ENCODE peak calls at places on chromosomes 1 and 21, in five cellular contexts. One of them, this sample, is unnamed.
A peak's percentile ranks its signal among the peaks of the same experiment; 100 is the strongest.

GRCh38 chr1:219882755-219883154 is 45.6 kb downstream of the SLC30A10 start:
- DNase-seq in psoas muscle: no peak
- DNase-seq in transverse colon: no peak
- DNase-seq in ovary: no peak
- DNase-seq in pancreas: no peak
- DNase-seq in this sample: no peak

GRCh38 chr1:155607708-155608107 is 2.3 kb upstream of the MSTO1 start:
- DNase-seq in ovary: no peak
- DNase-seq in transverse colon: no peak
- DNase-seq in psoas muscle: no peak
- DNase-seq in pancreas: no peak
- DNase-seq in this sample: no peak

GRCh38 chr1:3403388-3404179 is 50.9 kb upstream of the ARHGEF16 start:
- DNase-seq in psoas muscle: no peak
- DNase-seq in transverse colon: no peak
- DNase-seq in pancreas: no peak
- DNase-seq in ovary: no peak
- DNase-seq in this sample: no peak

GRCh38 chr1:153626929-153627796 is at the start of gene S100A13:
- DNase-seq in transverse colon: peak; percentile 71
- DNase-seq in ovary: peak; percentile 82
- DNase-seq in pancreas: peak; percentile 78
- DNase-seq in psoas muscle: peak; percentile 92
- DNase-seq in this sample: peak; percentile 84

GRCh38 chr1:198234511-198235251 is 77.9 kb downstream of the NEK7 start:
- DNase-seq in ovary: no peak
- DNase-seq in pancreas: no peak
- DNase-seq in psoas muscle: no peak
- DNase-seq in transverse colon: no peak
- DNase-seq in this sample: no peak

GRCh38 chr1:41866285-41866684 is 52.4 kb downstream of the HIVEP3 start:
- DNase-seq in pancreas: no peak
- DNase-seq in psoas muscle: no peak
- DNase-seq in ovary: no peak
- DNase-seq in transverse colon: no peak
- DNase-seq in this sample: peak; percentile 38

GRCh38 chr1:63663301-63663700 is 70.1 kb downstream of the PGM1 start:
- DNase-seq in psoas muscle: no peak
- DNase-seq in ovary: no peak
- DNase-seq in pancreas: no peak
- DNase-seq in transverse colon: no peak
- DNase-seq in this sample: no peak

GRCh38 chr1:183278736-183279591 is 92.9 kb downstream of the LAMC2 start:
- DNase-seq in psoas muscle: no peak
- DNase-seq in ovary: no peak
- DNase-seq in pancreas: no peak
- DNase-seq in transverse colon: no peak
- DNase-seq in this sample: no peak

GRCh38 chr1:247407180-247407616 is 8.8 kb upstream of the NLRP3 start:
- DNase-seq in ovary: no peak
- DNase-seq in psoas muscle: no peak
- DNase-seq in pancreas: no peak
- DNase-seq in transverse colon: peak; percentile 37
- DNase-seq in this sample: peak; percentile 26

GRCh38 chr1:151133339-151133761 is 13.1 kb downstream of the SEMA6C start:
- DNase-seq in ovary: peak; percentile 63
- DNase-seq in psoas muscle: no peak
- DNase-seq in pancreas: no peak
- DNase-seq in transverse colon: no peak
- DNase-seq in this sample: peak; percentile 66

GRCh38 chr1:205477759-205478247 is 22.0 kb upstream of the BLACAT1 start:
- DNase-seq in transverse colon: peak; percentile 67
- DNase-seq in pancreas: peak; percentile 77
- DNase-seq in psoas muscle: no peak
- DNase-seq in ovary: no peak
- DNase-seq in this sample: peak; percentile 79

GRCh38 chr1:201538618-201539551 is at the start of gene NAV1:
- DNase-seq in transverse colon: peak; percentile 56
- DNase-seq in psoas muscle: peak; percentile 83
- DNase-seq in pancreas: peak; percentile 51
- DNase-seq in ovary: peak; percentile 55
- DNase-seq in this sample: no peak

GRCh38 chr1:192973988-192974387 is 85.2 kb downstream of the UCHL5 start:
- DNase-seq in transverse colon: no peak
- DNase-seq in psoas muscle: no peak
- DNase-seq in pancreas: no peak
- DNase-seq in ovary: no peak
- DNase-seq in this sample: no peak

GRCh38 chr1:5388622-5389021 is 603.6 kb downstream of the NPHP4 start:
- DNase-seq in transverse colon: no peak
- DNase-seq in pancreas: no peak
- DNase-seq in psoas muscle: no peak
- DNase-seq in ovary: no peak
- DNase-seq in this sample: no peak

GRCh38 chr1:59063501-59063900 is 233.4 kb upstream of the FGGY start:
- DNase-seq in pancreas: no peak
- DNase-seq in psoas muscle: no peak
- DNase-seq in ovary: no peak
- DNase-seq in transverse colon: no peak
- DNase-seq in this sample: no peak

GRCh38 chr21:32771134-32771523 is 426 bp downstream of the PAXBP1 start:
- DNase-seq in psoas muscle: peak; percentile 74
- DNase-seq in ovary: peak; percentile 63
- DNase-seq in pancreas: peak; percentile 57
- DNase-seq in transverse colon: peak; percentile 61
- DNase-seq in this sample: peak; percentile 57

GRCh38 chr1:63593303-63593886 is at the start of gene PGM1:
- DNase-seq in pancreas: peak; percentile 78
- DNase-seq in ovary: peak; percentile 68
- DNase-seq in transverse colon: peak; percentile 75
- DNase-seq in psoas muscle: peak; percentile 88
- DNase-seq in this sample: peak; percentile 88

GRCh38 chr1:56472860-56473259 is 106.5 kb downstream of the PLPP3 start:
- DNase-seq in transverse colon: no peak
- DNase-seq in pancreas: no peak
- DNase-seq in ovary: no peak
- DNase-seq in psoas muscle: no peak
- DNase-seq in this sample: no peak

GRCh38 chr1:153857505-153857904 is 65.3 kb downstream of the GATAD2B start:
- DNase-seq in transverse colon: no peak
- DNase-seq in pancreas: no peak
- DNase-seq in psoas muscle: no peak
- DNase-seq in ovary: no peak
- DNase-seq in this sample: no peak

GRCh38 chr1:93608188-93609109 is 73.2 kb downstream of the BCAR3 start:
- DNase-seq in transverse colon: no peak
- DNase-seq in pancreas: no peak
- DNase-seq in psoas muscle: no peak
- DNase-seq in ovary: no peak
- DNase-seq in this sample: no peak

GRCh38 chr1:25695066-25695990 is 78.7 kb downstream of the MAN1C1 start:
- DNase-seq in transverse colon: peak; percentile 57
- DNase-seq in ovary: peak; percentile 88
- DNase-seq in pancreas: peak; percentile 33
- DNase-seq in psoas muscle: peak; percentile 90
- DNase-seq in this sample: peak; percentile 78

GRCh38 chr1:183569801-183570200 is 20.5 kb downstream of the NCF2 start:
- DNase-seq in transverse colon: no peak
- DNase-seq in pancreas: no peak
- DNase-seq in ovary: no peak
- DNase-seq in psoas muscle: no peak
- DNase-seq in this sample: no peak

GRCh38 chr1:33339413-33339812 is 18.5 kb upstream of the A3GALT2 start:
- DNase-seq in psoas muscle: peak; percentile 82
- DNase-seq in ovary: no peak
- DNase-seq in pancreas: no peak
- DNase-seq in transverse colon: no peak
- DNase-seq in this sample: peak; percentile 36

GRCh38 chr1:83512371-83513004 is 486.4 kb downstream of the TTLL7 start:
- DNase-seq in ovary: no peak
- DNase-seq in pancreas: no peak
- DNase-seq in transverse colon: no peak
- DNase-seq in psoas muscle: no peak
- DNase-seq in this sample: no peak

DNA sequence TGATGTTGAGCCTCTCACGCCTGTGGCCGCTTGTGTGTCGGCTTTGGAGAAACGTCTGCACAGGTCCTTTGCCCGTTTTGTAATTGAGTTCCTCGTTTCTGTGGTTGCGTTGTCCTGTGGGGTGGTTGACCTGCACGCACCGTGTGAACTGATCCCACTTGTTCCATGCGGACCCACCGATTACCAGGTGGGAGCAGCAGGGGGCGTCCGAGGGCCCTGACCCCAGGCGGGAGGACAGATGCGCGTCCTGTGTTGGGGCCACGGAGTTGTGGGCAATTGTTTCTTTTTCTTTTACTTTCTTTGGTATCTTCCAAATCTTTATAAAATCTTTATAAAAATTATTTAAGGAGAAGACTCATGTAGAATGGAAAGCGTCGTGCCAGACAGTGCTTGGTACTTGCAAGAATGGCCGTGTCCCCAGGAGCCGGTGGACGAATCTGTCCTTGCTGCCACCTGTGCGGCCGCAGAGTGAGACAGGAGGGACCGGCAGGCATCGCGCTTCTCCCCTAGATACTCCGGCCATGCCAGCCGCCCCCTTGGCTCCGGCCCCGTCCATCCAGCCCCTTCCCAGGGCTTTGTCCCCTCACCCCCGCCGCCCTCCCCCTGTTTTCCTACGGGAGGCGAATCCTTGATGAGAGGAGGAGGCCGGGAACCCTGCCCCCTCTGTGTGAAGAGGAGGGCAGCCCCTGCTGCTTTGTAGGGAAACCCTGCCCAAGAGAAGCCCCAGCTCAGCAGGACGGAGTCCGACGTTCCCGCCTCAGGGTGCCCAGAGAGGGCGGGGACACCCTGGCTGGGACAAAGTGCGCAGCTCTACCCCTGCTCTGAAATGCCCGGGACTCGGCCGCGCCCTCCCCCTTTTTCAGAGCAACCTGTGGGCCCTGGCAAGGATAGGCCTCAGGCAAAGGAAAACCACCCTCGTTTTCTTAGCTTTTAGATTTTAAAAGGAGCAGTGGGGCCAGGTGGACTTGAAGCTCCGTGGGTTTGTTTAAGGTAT is 41.7 kb downstream of the PRKCZ start:
- DNase-seq in transverse colon: peak; percentile 80
- DNase-seq in pancreas: no peak
- DNase-seq in psoas muscle: no peak
- DNase-seq in ovary: no peak
- DNase-seq in this sample: peak; percentile 28
- TF ChIP-seq CTCF in transverse colon: peak; percentile 61
- TF ChIP-seq CTCF in pancreas: peak; percentile 24
- TF ChIP-seq CTCF in psoas muscle: peak; percentile 41
- TF ChIP-seq CTCF in ovary: no peak
- TF ChIP-seq CTCF in this sample: peak; percentile 33

GRCh38 chr1:217063065-217063908 is 340.1 kb upstream of the ESRRG start:
- DNase-seq in ovary: no peak
- DNase-seq in transverse colon: peak; percentile 14
- DNase-seq in psoas muscle: no peak
- DNase-seq in pancreas: no peak
- DNase-seq in this sample: no peak

GRCh38 chr1:217066794-217067193 is 343.6 kb upstream of the ESRRG start:
- DNase-seq in pancreas: no peak
- DNase-seq in ovary: no peak
- DNase-seq in psoas muscle: no peak
- DNase-seq in transverse colon: no peak
- DNase-seq in this sample: no peak

GRCh38 chr1:217062566-217062965 is 339.3 kb upstream of the ESRRG start:
- DNase-seq in pancreas: no peak
- DNase-seq in transverse colon: no peak
- DNase-seq in ovary: no peak
- DNase-seq in psoas muscle: no peak
- DNase-seq in this sample: no peak

DNA sequence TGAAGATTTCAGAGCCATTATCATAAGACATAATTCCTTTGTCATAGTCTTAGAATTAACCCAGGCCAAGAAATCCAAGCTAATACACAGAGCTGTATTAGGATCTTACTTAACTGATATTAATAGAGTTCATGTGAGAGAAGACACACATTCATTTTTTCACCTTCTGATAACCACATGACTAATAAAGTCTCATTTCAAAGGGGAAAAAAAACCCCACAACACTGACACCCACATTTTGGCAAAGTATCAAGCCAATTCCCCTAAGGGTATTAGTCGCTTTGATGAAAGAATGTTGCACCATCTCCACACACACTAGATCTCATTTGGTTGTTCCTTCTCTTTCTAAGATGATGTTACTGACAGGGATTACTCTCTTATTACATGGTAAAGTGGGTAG is 344.4 kb upstream of the ESRRG start:
- DNase-seq in ovary: no peak
- DNase-seq in pancreas: no peak
- DNase-seq in transverse colon: no peak
- DNase-seq in psoas muscle: no peak
- DNase-seq in this sample: no peak
- H3K36me3 ChIP-seq in ovary: no peaks in the 10 kb centered on the region
- H3K36me3 ChIP-seq in pancreas: no peaks in the 10 kb centered on the region
- H3K36me3 ChIP-seq in transverse colon: no peaks in the 10 kb centered on the region
- H3K36me3 ChIP-seq in psoas muscle: no peaks in the 10 kb centered on the region
- H3K36me3 ChIP-seq in this sample: no peaks in the 10 kb centered on the region

GRCh38 chr1:234608720-234609527 is 1.1 kb downstream of the IRF2BP2 start:
- DNase-seq in ovary: peak; percentile 60
- DNase-seq in pancreas: peak; percentile 47
- DNase-seq in psoas muscle: peak; percentile 78
- DNase-seq in transverse colon: peak; percentile 50
- DNase-seq in this sample: no peak
- H3K4me1 ChIP-seq in ovary: peaks cover 16% of the 10 kb centered on the region
- H3K4me1 ChIP-seq in pancreas: peaks cover 23% of the 10 kb centered on the region
- H3K4me1 ChIP-seq in psoas muscle: peaks cover 29% of the 10 kb centered on the region
- H3K4me1 ChIP-seq in transverse colon: peaks cover 32% of the 10 kb centered on the region
- H3K4me1 ChIP-seq in this sample: peaks cover 40% of the 10 kb centered on the region

DNA sequence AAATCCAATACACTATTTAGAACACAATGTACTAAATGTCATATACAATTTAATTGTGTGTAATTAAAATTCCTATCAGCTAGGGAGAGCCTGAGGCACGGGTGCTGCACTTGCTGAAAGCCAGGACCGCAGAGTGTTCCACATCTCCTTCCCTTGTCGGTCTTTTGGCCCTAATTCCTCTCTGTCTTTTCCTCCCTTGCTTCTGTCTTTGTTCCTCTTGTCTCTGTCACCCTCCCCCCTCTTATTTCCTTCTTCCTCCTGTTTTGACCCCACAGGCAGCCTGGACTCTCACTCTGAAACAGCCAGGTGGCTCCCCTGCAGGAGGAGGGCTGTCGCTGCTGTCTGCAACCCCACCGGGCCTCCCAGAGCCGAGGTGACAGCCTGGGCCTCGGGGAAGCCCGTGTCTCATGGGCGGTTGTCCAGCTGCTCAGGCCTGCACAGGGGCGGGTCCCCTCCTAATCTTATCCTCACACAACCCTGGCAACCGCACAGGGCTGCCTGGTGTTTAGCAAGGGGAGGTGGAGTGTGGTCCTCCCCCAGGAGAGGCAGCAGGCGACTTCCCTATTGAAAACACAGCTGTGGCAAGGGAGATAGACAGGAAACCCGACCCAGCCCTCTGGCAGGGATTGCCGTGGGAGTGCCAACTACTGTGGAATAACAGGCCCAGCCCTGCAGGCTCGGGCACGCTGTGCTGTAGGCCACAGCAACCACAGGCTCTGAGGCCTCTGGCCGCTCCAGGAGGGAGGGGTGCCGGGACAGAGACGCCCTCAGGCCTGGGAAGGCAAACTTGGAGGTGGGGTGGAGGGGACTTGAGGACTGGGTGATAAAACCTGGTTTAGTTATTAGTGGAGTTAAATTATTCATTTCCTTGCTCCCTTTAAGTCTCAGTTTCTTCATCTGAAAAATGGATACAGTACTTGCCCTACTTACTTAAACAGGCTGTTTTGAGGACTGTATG is 68.8 kb upstream of the WDR26 start:
- DNase-seq in ovary: peak; percentile 54
- DNase-seq in pancreas: peak; percentile 98
- DNase-seq in transverse colon: peak; percentile 90
- DNase-seq in psoas muscle: peak; percentile 96
- DNase-seq in this sample: peak; percentile 95
- TF ChIP-seq CTCF in ovary: no peak
- TF ChIP-seq CTCF in pancreas: peak; percentile 6
- TF ChIP-seq CTCF in transverse colon: peak; percentile 5
- TF ChIP-seq CTCF in psoas muscle: peak; percentile 19
- TF ChIP-seq CTCF in this sample: no peak

This sample was measured in testis.